ENCODE peak calls at places on chromosomes 12 and 14, in eight cellular contexts. W, C, A, Q, O, S, P and J are unnamed samples.
A peak's percentile ranks its signal among the peaks of the same experiment; 100 is the strongest.

GRCh38 chr14:83491091-83491490 is 1957.4 kb upstream of the SEL1L start:
- DNase-seq in W (no peak), C (no peak), Q (no peak), O (no peak), S (no peak), P (no peak), A (no peak), J (no peak)

GRCh38 chr12:82425241-82425640 is 66.9 kb downstream of the METTL25 start:
- DNase-seq in O (no peak), S (no peak), P (no peak), Q (no peak), C (peak; percentile 62), A (peak; percentile 73), W (no peak), J (no peak)

GRCh38 chr14:100554082-100554677 is 33.0 kb downstream of the BEGAIN start:
- DNase-seq in S (no peak), C (peak; percentile 39), Q (no peak), W (peak; percentile 49), P (peak; percentile 64), O (no peak), A (peak; percentile 30), J (no peak)

GRCh38 chr14:68794130-68794855 is 1.4 kb upstream of the ZFP36L1 start:
- DNase-seq in P (peak; percentile 88), W (peak; percentile 24), S (peak; percentile 93), Q (no peak), O (peak; percentile 95), A (peak; percentile 96), C (peak; percentile 96), J (no peak)

GRCh38 chr12:79127268-79127895 is 262.8 kb downstream of the SYT1 start:
- DNase-seq in C (peak; percentile 94), Q (peak; percentile 28), S (peak; percentile 96), O (no peak), A (peak; percentile 86), P (no peak), W (peak; percentile 10), J (no peak)

GRCh38 chr12:12587878-12588277 is 23.8 kb upstream of the CREBL2 start:
- DNase-seq in S (no peak), W (no peak), Q (no peak), P (no peak), A (no peak), C (no peak), O (no peak), J (no peak)

GRCh38 chr12:98227162-98227561 is 288.2 kb upstream of the TMPO start:
- DNase-seq in W (peak; percentile 15), S (no peak), O (no peak), A (peak; percentile 39), C (peak; percentile 28), P (no peak), Q (no peak), J (no peak)

GRCh38 chr12:95809000-95809680 is 18.6 kb upstream of the NTN4 start:
- DNase-seq in A (no peak), W (no peak), S (no peak), C (no peak), P (no peak), O (no peak), Q (no peak), J (no peak)

GRCh38 chr12:70309348-70309747 is 56.7 kb upstream of the KCNMB4 start:
- DNase-seq in O (no peak), A (no peak), W (no peak), C (peak; percentile 12), S (no peak), P (no peak), Q (no peak), J (no peak)

GRCh38 chr12:96502477-96502876 is 13.1 kb downstream of the CFAP54 start:
- DNase-seq in Q (no peak), A (no peak), S (no peak), W (no peak), O (no peak), C (peak; percentile 38), P (no peak), J (no peak)

GRCh38 chr12:126389215-126389841 is 1324.1 kb downstream of the AACS start:
- DNase-seq in C (peak; percentile 85), P (no peak), W (no peak), O (no peak), Q (peak; percentile 38), S (peak; percentile 95), A (peak; percentile 75), J (no peak)

GRCh38 chr14:106556665-106557289 is 1030.4 kb downstream of the TMEM121 start:
- DNase-seq in A (no peak), C (no peak), Q (no peak), O (no peak), S (no peak), W (peak; percentile 6), P (no peak), J (no peak)

GRCh38 chr12:5562581-5562980 is 130.7 kb downstream of the NTF3 start:
- DNase-seq in P (no peak), C (no peak), W (no peak), Q (no peak), S (no peak), A (no peak), O (no peak), J (no peak)

GRCh38 chr14:102565331-102565887 is 27.0 kb upstream of the RCOR1 start:
- DNase-seq in A (no peak), P (no peak), Q (no peak), W (peak; percentile 83), O (no peak), S (no peak), C (no peak), J (no peak)

GRCh38 chr12:121246893-121247557 is 37.1 kb downstream of the P2RX4 start:
- DNase-seq in S (no peak), Q (no peak), W (no peak), A (no peak), C (no peak), P (no peak), O (no peak), J (no peak)

GRCh38 chr12:14417717-14418116 is 52.2 kb downstream of the ATF7IP start:
- DNase-seq in Q (peak; percentile 92), C (peak; percentile 94), S (peak; percentile 65), A (peak; percentile 93), W (peak; percentile 43), P (peak; percentile 73), O (peak; percentile 43), J (peak; percentile 61)

GRCh38 chr12:6688543-6688999 is 604 bp downstream of the ZNF384 start:
- DNase-seq in C (no peak), S (no peak), P (no peak), O (peak; percentile 30), W (no peak), A (no peak), Q (peak; percentile 18), J (no peak)

GRCh38 chr12:102343361-102344121 is 136.8 kb downstream of the IGF1 start:
- DNase-seq in O (no peak), P (no peak), A (peak; percentile 8), W (no peak), C (peak; percentile 33), Q (no peak), S (no peak), J (no peak)

GRCh38 chr12:85424581-85425348 is 144.7 kb downstream of the ALX1 start:
- DNase-seq in O (no peak), Q (no peak), A (peak; percentile 50), S (no peak), C (peak; percentile 50), P (no peak), W (peak; percentile 41), J (peak; percentile 18)
- TF ChIP-seq CTCF in O (peak; percentile 24), Q (no peak), A (peak; percentile 56), S (peak; percentile 57), C (peak; percentile 52), P (peak; percentile 42), W (peak; percentile 14), J (peak; percentile 68)

GRCh38 chr12:57276935-57277563 is 26.1 kb upstream of the STAC3 start:
- DNase-seq in C (peak; percentile 51), Q (no peak), O (no peak), A (peak; percentile 32), W (peak; percentile 10), S (no peak), P (no peak), J (no peak)
- TF ChIP-seq CTCF in C (peak; percentile 55), Q (no peak), O (peak; percentile 9), A (peak; percentile 49), W (no peak), S (peak; percentile 52), P (peak; percentile 52), J (peak; percentile 51)

DNA sequence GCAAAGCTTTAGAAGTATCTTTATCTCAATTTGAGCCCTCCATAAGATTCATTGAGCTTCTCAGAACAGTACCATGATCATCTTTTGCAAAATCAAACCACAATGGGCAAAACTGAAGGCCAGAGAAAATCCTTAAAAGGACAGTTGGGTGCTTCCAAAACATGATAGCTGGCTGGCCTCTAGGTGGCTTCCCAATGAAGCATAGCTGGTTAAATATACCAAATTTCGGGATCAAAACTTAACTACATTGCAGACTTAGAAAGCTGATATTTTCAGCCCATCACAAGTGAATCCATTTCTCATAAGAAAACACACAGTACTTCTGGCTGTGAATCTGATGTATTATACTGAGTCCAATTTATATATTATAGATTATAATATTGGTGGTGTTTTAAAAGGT is 15.3 kb upstream of the PIK3C2G start:
- DNase-seq in S (no peak), W (no peak), A (no peak), P (no peak), Q (no peak), C (no peak), O (no peak), J (no peak)
- TF ChIP-seq CTCF in S (peak; percentile 39), W (no peak), A (no peak), P (no peak), Q (no peak), C (peak; percentile 38), O (no peak), J (peak; percentile 38)

GRCh38 chr14:50955373-50956043 is 11.2 kb upstream of the PYGL start:
- DNase-seq in W (peak; percentile 78), A (peak; percentile 92), S (peak; percentile 84), Q (peak; percentile 36), P (no peak), O (peak; percentile 80), C (peak; percentile 88), J (no peak)
- TF ChIP-seq CTCF in W (peak; percentile 9), A (peak; percentile 56), S (peak; percentile 63), Q (no peak), P (no peak), O (no peak), C (peak; percentile 53), J (peak; percentile 51)

GRCh38 chr12:115857160-115857920 is 420.2 kb downstream of the MED13L start:
- DNase-seq in S (no peak), C (no peak), P (no peak), O (no peak), A (no peak), W (no peak), Q (no peak), J (no peak)
- TF ChIP-seq CTCF in S (peak; percentile 34), C (peak; percentile 1), P (no peak), O (no peak), A (peak; percentile 3), W (no peak), Q (no peak), J (peak; percentile 17)

GRCh38 chr12:67222302-67222701 is 46.9 kb upstream of the CAND1 start:
- DNase-seq in A (peak; percentile 25), C (peak; percentile 14), W (no peak), P (no peak), O (no peak), Q (no peak), S (no peak), J (no peak)
- TF ChIP-seq CTCF in A (peak; percentile 37), C (peak; percentile 32), W (peak; percentile 3), P (peak; percentile 26), O (no peak), Q (no peak), S (peak; percentile 35), J (peak; percentile 58)